ENCODE peak calls at places on chromosome 22, in four cellular contexts. W, T, O and C are unnamed samples.

GRCh38 chr22:19473578-19473977 is 5.4 kb downstream of the UFD1 start:
- DNase-seq in O (no peak), W (peak), T (no peak), C (peak)

GRCh38 chr22:42680648-42681047 is 31.5 kb upstream of the CYB5R3 start:
- DNase-seq in O (no peak), W (no peak), T (no peak), C (no peak)

GRCh38 chr22:47173535-47174021 is 411.1 kb downstream of the TBC1D22A start:
- DNase-seq in W (peak), T (no peak), O (no peak), C (peak)

GRCh38 chr22:29080061-29080975 is 7.5 kb downstream of the KREMEN1 start:
- DNase-seq in O (no peak), W (no peak), T (no peak), C (peak)

GRCh38 chr22:47124451-47124881 is 362.0 kb downstream of the TBC1D22A start:
- DNase-seq in W (no peak), O (no peak), T (no peak), C (no peak)

GRCh38 chr22:49966041-49966715 is 5.6 kb downstream of the PIM3 start:
- DNase-seq in W (peak), O (no peak), T (no peak), C (no peak)

GRCh38 chr22:28299760-28300159 is 379.9 kb downstream of the TTC28 start:
- DNase-seq in O (no peak), W (no peak), T (no peak), C (no peak)

GRCh38 chr22:29167032-29167911 is 38.4 kb upstream of the EMID1 start:
- DNase-seq in W (no peak), T (no peak), O (no peak), C (no peak)

GRCh38 chr22:25493794-25494193 is 70.7 kb upstream of the GRK3 start:
- DNase-seq in W (no peak), O (no peak), T (no peak), C (no peak)

GRCh38 chr22:39090426-39091064 is 6.5 kb upstream of the APOBEC3H start:
- DNase-seq in T (no peak), W (peak), O (peak), C (no peak)

GRCh38 chr22:40176921-40177737 is 596 bp upstream of the TNRC6B start:
- DNase-seq in O (peak), W (no peak), T (no peak), C (peak)

GRCh38 chr22:32482708-32483107 is 8.1 kb downstream of the FBXO7 start:
- DNase-seq in O (no peak), T (no peak), W (no peak), C (no peak)

GRCh38 chr22:38452373-38453064 is 2.5 kb downstream of the KCNJ4 start:
- DNase-seq in O (no peak), T (no peak), W (no peak), C (peak)